ENCODE peak calls at places on chromosomes 5 and 9, in four cellular contexts. B is OCI-LY7, H is cardiac muscle cell, J is PC-3. Q is an unnamed sample.

GRCh38 chr9:134171316-134172197 is 7.2 kb upstream of the RNU6ATAC start:
- DNase-seq in J (no peak), H (peak), B (no peak), Q (no peak)

GRCh38 chr5:134026521-134027202 is 21.9 kb upstream of the VDAC1 start:
- DNase-seq in J (peak), H (peak), B (peak), Q (peak)

GRCh38 chr5:2522372-2522771 is 229.1 kb downstream of the IRX2 start:
- DNase-seq in B (no peak), H (no peak), J (no peak), Q (no peak)

GRCh38 chr5:132190161-132190817 is 37.4 kb downstream of the P4HA2 start:
- DNase-seq in H (peak), J (peak), B (peak), Q (peak)

GRCh38 chr5:106768392-106768791 is 902.3 kb downstream of the EFNA5 start:
- DNase-seq in H (no peak), J (no peak), B (no peak), Q (no peak)

GRCh38 chr5:67047180-67047579 is 149.4 kb downstream of the CD180 start:
- DNase-seq in B (no peak), H (no peak), J (no peak), Q (peak)

GRCh38 chr9:135073081-135073740 is 14.3 kb upstream of the OLFM1 start:
- DNase-seq in H (no peak), B (no peak), J (no peak), Q (no peak)

GRCh38 chr9:129240581-129241211 is 62.6 kb upstream of the IER5L start:
- DNase-seq in J (no peak), B (no peak), H (no peak), Q (no peak)

GRCh38 chr9:33850677-33851076 is 33.7 kb downstream of the UBE2R2 start:
- DNase-seq in J (peak), H (no peak), B (no peak), Q (no peak)

GRCh38 chr5:8906303-8906967 is 639.4 kb downstream of the SEMA5A start:
- DNase-seq in H (peak), J (peak), B (no peak), Q (no peak)

GRCh38 chr5:118956727-118957126 is 31.6 kb downstream of the DTWD2 start:
- DNase-seq in H (peak), B (peak), J (peak), Q (peak)

GRCh38 chr9:134047868-134048581 is 19.8 kb downstream of the BRD3 start:
- DNase-seq in B (no peak), H (no peak), J (no peak), Q (no peak)

GRCh38 chr5:3642231-3642630 is 46.6 kb downstream of the IRX1 start:
- DNase-seq in B (no peak), J (no peak), H (no peak), Q (no peak)

GRCh38 chr5:131694926-131695325 is 59.9 kb upstream of the RAPGEF6 start:
- DNase-seq in H (no peak), J (no peak), B (no peak), Q (no peak)

GRCh38 chr9:101458955-101459631 is 23.5 kb upstream of the ALDOB start:
- DNase-seq in B (peak), J (peak), H (peak), Q (peak)

GRCh38 chr9:95551406-95551805 is 34.6 kb upstream of the PTCH1 start:
- DNase-seq in H (no peak), B (no peak), J (no peak), Q (no peak)

GRCh38 chr5:154042751-154043150 is 4.0 kb downstream of the MFAP3 start:
- DNase-seq in J (no peak), B (no peak), H (peak), Q (no peak)

GRCh38 chr9:97386733-97387503 is 25.0 kb upstream of the TDRD7 start:
- DNase-seq in B (peak), H (peak), J (peak), Q (peak)

GRCh38 chr9:23825143-23825531 is 903 bp downstream of the ELAVL2 start:
- DNase-seq in B (no peak), J (no peak), H (no peak), Q (peak)

GRCh38 chr5:79865588-79865987 is 125.5 kb downstream of the MTX3 start:
- DNase-seq in J (no peak), H (no peak), B (no peak), Q (no peak)

GRCh38 chr9:36988848-36989247 is 45.2 kb downstream of the PAX5 start:
- DNase-seq in J (no peak), H (no peak), B (peak), Q (no peak)
- H3K4me3 ChIP-seq in J (no peak), H (no peak), B (no peak), Q (no peak)

DNA sequence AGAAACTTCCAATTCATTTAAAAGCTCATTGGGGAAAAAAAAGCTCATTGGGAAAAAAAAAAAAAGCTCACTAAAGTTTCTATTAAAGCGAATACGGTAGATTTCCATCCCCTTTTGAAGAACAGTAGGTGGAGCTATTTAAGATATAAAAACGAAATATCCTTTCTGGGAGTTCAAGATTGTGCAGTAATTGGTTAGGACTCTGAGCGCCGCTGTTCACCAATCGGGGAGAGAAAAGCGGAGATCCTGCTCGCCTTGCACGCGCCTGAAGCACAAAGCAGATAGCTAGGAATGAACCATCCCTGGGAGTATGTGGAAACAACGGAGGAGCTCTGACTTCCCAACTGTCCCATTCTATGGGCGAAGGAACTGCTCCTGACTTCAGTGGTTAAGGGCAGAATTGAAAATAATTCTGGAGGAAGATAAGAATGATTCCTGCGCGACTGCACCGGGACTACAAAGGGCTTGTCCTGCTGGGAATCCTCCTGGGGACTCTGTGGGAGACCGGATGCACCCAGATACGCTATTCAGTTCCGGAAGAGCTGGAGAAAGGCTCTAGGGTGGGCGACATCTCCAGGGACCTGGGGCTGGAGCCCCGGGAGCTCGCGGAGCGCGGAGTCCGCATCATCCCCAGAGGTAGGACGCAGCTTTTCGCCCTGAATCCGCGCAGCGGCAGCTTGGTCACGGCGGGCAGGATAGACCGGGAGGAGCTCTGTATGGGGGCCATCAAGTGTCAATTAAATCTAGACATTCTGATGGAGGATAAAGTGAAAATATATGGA is at the start of gene PCDHGA12:
- DNase-seq in H (peak), J (no peak), B (peak), Q (no peak)
- H3K4me3 ChIP-seq in H (no peak), J (no peak), B (no peak), Q (no peak)

DNA sequence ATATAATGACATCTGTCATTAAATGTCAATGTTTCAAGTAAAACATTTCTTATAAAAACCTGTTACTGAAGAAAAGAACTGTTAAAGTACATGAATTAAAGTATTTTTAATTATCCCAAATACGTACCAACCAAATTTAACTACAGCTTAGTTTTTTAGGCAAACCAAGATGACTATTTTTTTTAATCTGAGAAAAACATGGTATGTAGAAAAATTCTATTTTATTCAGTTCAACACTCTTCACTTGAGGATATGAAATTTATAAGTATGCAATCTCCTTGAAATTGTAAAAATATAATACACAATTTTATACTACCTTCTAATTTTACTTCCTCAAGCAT is 75.3 kb upstream of the IFNE start:
- DNase-seq in B (no peak), H (no peak), J (no peak), Q (no peak)
- H3K4me3 ChIP-seq in B (no peak), H (no peak), J (peak), Q (no peak)

GRCh38 chr5:38556599-38557308 is at the start of gene LIFR:
- DNase-seq in J (peak), B (no peak), H (peak), Q (peak)
- H3K4me3 ChIP-seq in J (peak), B (no peak), H (peak), Q (peak)